ENCODE peak calls at places on chromosomes 3 and 15, in five cellular contexts. M, J, A, O and N are unnamed samples.

GRCh38 chr3:149534671-149535394 is 60.3 kb downstream of the TM4SF4 start:
- DNase-seq in A (no peak), J (no peak), O (no peak), M (no peak), N (no peak)

GRCh38 chr15:25092661-25093060 is 137.9 kb downstream of the SNRPN start:
- DNase-seq in O (no peak), M (no peak), J (no peak), A (no peak), N (no peak)

GRCh38 chr15:75036269-75036668 is 12.9 kb downstream of the PPCDC start:
- DNase-seq in O (peak; percentile 71), A (no peak), J (peak; percentile 43), M (no peak), N (no peak)

GRCh38 chr15:67843571-67844387 is 3.9 kb upstream of the RNU6-1 start:
- DNase-seq in M (no peak), J (no peak), A (peak; percentile 87), O (no peak), N (no peak)

GRCh38 chr3:94036909-94037507 is 8.6 kb upstream of the STX19 start:
- DNase-seq in O (no peak), M (no peak), A (peak; percentile 29), J (peak; percentile 18), N (peak; percentile 46)

GRCh38 chr3:46892285-46893145 is 15.0 kb downstream of the PTH1R start:
- DNase-seq in O (peak; percentile 58), J (peak; percentile 59), A (no peak), M (no peak), N (peak; percentile 93)

GRCh38 chr15:55649058-55649423 is 60.9 kb upstream of the PYGO1 start:
- DNase-seq in A (no peak), O (no peak), J (no peak), M (no peak), N (no peak)

GRCh38 chr3:59885907-59886400 is 836.1 kb upstream of the CFAP20DC start:
- DNase-seq in M (no peak), J (no peak), A (no peak), O (no peak), N (no peak)

GRCh38 chr3:187406927-187407326 is 38.7 kb downstream of the RTP4 start:
- DNase-seq in O (no peak), A (no peak), M (no peak), J (no peak), N (no peak)

GRCh38 chr15:78104566-78105500 is 12.5 kb downstream of the SH2D7 start:
- DNase-seq in A (no peak), O (no peak), M (no peak), J (no peak), N (no peak)

GRCh38 chr15:32784571-32784970 is 66.8 kb downstream of the GREM1 start:
- DNase-seq in A (no peak), J (no peak), M (no peak), O (no peak), N (no peak)

GRCh38 chr15:62124953-62125263 is 40.2 kb downstream of the C2CD4B start:
- DNase-seq in A (no peak), J (no peak), O (no peak), M (no peak), N (no peak)

GRCh38 chr15:66734961-66735908 is 33.2 kb downstream of the SMAD6 start:
- DNase-seq in A (no peak), O (no peak), M (no peak), J (no peak), N (no peak)

GRCh38 chr3:195028877-195029606 is 241.9 kb downstream of the XXYLT1 start:
- DNase-seq in M (no peak), O (no peak), A (peak; percentile 47), J (no peak), N (no peak)

GRCh38 chr3:152305075-152305474 is 36.3 kb downstream of the MBNL1 start:
- DNase-seq in J (no peak), O (no peak), M (no peak), A (no peak), N (no peak)

GRCh38 chr15:78374436-78375393 is 34.6 kb downstream of the CRABP1 start:
- DNase-seq in A (peak; percentile 90), J (no peak), O (no peak), M (no peak), N (no peak)

GRCh38 chr15:44340410-44340809 is 51.9 kb downstream of the GOLM2 start:
- DNase-seq in M (no peak), O (no peak), J (no peak), A (no peak), N (no peak)

GRCh38 chr3:124345845-124346244 is 353.9 kb upstream of the ROPN1 start:
- DNase-seq in A (no peak), M (no peak), O (no peak), J (no peak), N (no peak)

GRCh38 chr15:92819312-92820232 is 80.6 kb upstream of the CHD2 start:
- DNase-seq in O (no peak), J (no peak), M (no peak), A (no peak), N (peak; percentile 63)

GRCh38 chr3:134079761-134080160 is 50.0 kb upstream of the SLCO2A1 start:
- DNase-seq in M (no peak), J (no peak), O (no peak), A (no peak), N (no peak)

GRCh38 chr15:60448668-60449360 is 30.1 kb downstream of the ICE2 start:
- DNase-seq in J (no peak), A (no peak), M (no peak), O (no peak), N (no peak)

GRCh38 chr3:72177075-72178050 is 392.4 kb upstream of the PROK2 start:
- DNase-seq in A (no peak), J (peak; percentile 60), M (no peak), O (no peak), N (no peak)

GRCh38 chr15:59555696-59556095 is 55.9 kb upstream of the GCNT3 start:
- DNase-seq in A (no peak), M (no peak), O (no peak), J (no peak), N (no peak)

GRCh38 chr3:104629038-104629437 is 737.7 kb upstream of the ALCAM start:
- DNase-seq in M (no peak), J (no peak), O (no peak), A (no peak), N (no peak)

GRCh38 chr3:4241595-4242170 is 61.5 kb upstream of the SETMAR start:
- DNase-seq in M (no peak), A (no peak), O (no peak), J (no peak), N (no peak)

GRCh38 chr15:95894407-95894956 is 436.0 kb upstream of the NR2F2 start:
- DNase-seq in M (no peak), A (no peak), O (no peak), J (no peak), N (no peak)

GRCh38 chr15:40330368-40330836 is 6.9 kb downstream of the INAFM2 start:
- DNase-seq in J (peak; percentile 76), A (no peak), M (no peak), O (no peak), N (no peak)

GRCh38 chr15:83605595-83605994 is 48.3 kb upstream of the ADAMTSL3 start:
- DNase-seq in M (no peak), O (no peak), J (no peak), A (no peak), N (no peak)

GRCh38 chr3:43413676-43414368 is 127.5 kb downstream of the SNRK start:
- DNase-seq in A (peak; percentile 25), O (no peak), J (no peak), M (no peak), N (no peak)

GRCh38 chr3:134373278-134373941 is 837 bp downstream of the AMOTL2 start:
- DNase-seq in M (no peak), A (peak; percentile 86), O (peak; percentile 80), J (no peak), N (peak; percentile 84)

GRCh38 chr3:71397046-71397445 is 186.5 kb downstream of the FOXP1 start:
- DNase-seq in M (no peak), O (no peak), J (peak; percentile 33), A (peak; percentile 15), N (peak; percentile 36)

GRCh38 chr3:57126244-57126643 is 38.9 kb downstream of the IL17RD start:
- DNase-seq in J (no peak), O (peak; percentile 60), M (no peak), A (no peak), N (no peak)

GRCh38 chr15:48872632-48873031 is 5.3 kb upstream of the EID1 start:
- DNase-seq in M (no peak), O (no peak), J (no peak), A (no peak), N (no peak)

GRCh38 chr15:89171136-89172072 is 50.0 kb downstream of the RLBP1 start:
- DNase-seq in A (peak; percentile 62), J (peak; percentile 69), O (peak; percentile 44), M (no peak), N (peak; percentile 60)
- TF ChIP-seq TAF1 in A (no peak), J (no peak), O (no peak), M (no peak), N (no peak)

GRCh38 chr3:178847170-178847569 is 224.4 kb downstream of the ZMAT3 start:
- DNase-seq in J (no peak), M (no peak), A (no peak), O (no peak), N (no peak)

GRCh38 chr3:178845446-178846118 is 226.0 kb downstream of the ZMAT3 start:
- DNase-seq in A (no peak), M (no peak), O (no peak), J (no peak), N (no peak)

GRCh38 chr3:178849220-178849910 is 222.2 kb downstream of the ZMAT3 start:
- DNase-seq in O (no peak), J (no peak), M (no peak), A (no peak), N (no peak)

GRCh38 chr3:178850452-178851166 is 221.0 kb downstream of the ZMAT3 start:
- DNase-seq in O (no peak), M (no peak), J (no peak), A (no peak), N (no peak)
- H3K4me3 ChIP-seq in O (no peak overlapping the region), M (no peak overlapping the region), J (no peak overlapping the region), A (no peak overlapping the region), N (no peak overlapping the region)

GRCh38 chr3:99683465-99683864 is 45.1 kb downstream of the COL8A1 start:
- DNase-seq in M (no peak), J (no peak), O (no peak), A (no peak), N (no peak)
- TF ChIP-seq JUND in M (no peak), J (no peak), O (no peak), A (no peak), N (no peak)

DNA sequence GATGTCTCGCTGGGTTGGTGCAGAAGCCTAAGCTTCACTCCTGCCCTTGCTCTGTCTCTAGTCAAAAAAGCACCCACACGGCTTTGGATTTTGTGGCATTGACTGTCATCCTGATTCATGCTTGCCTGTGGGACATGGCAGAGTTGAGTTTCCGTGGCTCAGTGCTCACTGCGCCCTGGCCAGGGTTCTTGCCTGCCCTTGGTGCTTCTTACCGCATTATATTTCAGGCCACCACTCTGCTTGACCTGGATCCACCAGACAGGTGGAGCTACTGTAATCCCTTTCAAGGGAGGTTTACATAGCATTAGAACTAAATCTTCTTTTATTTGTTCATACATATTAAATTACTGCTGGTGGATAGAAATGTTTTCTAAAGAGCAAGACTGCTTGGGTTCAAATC is 64.3 kb upstream of the PLAAT1 start:
- DNase-seq in J (peak; percentile 1), O (no peak), A (no peak), M (no peak), N (no peak)
- TF ChIP-seq TAF1 in J (no peak), O (no peak), A (no peak), M (no peak), N (no peak)

GRCh38 chr3:86982883-86983282 is 8.1 kb downstream of the VGLL3 start:
- DNase-seq in J (no peak), O (no peak), A (no peak), M (no peak), N (no peak)
- H3K4me3 ChIP-seq in J (no peak overlapping the region), O (no peak overlapping the region), A (no peak overlapping the region), M (no peak overlapping the region), N (no peak overlapping the region)